ENCODE peak calls at places on chromosomes 6 and 20, in six cellular contexts. Y, J, I, A, H and B are unnamed samples.

GRCh38 chr6:43396408-43397149 is 27.1 kb upstream of the ZNF318 start:
- DNase-seq in Y (no peak), J (no peak), I (no peak), A (no peak), H (no peak), B (no peak)

GRCh38 chr6:12356431-12356830 is 66.3 kb downstream of the EDN1 start:
- DNase-seq in Y (no peak), J (no peak), I (no peak), A (no peak), H (no peak), B (no peak)

GRCh38 chr6:18100296-18100695 is 22.2 kb downstream of the NHLRC1 start:
- DNase-seq in Y (no peak), J (no peak), I (no peak), A (no peak), H (no peak), B (no peak)

GRCh38 chr6:36126553-36127458 is 3.5 kb upstream of the MAPK13 start:
- DNase-seq in Y (no peak), J (no peak), I (no peak), A (no peak), H (peak), B (no peak)

GRCh38 chr6:151154418-151154817 is 85.3 kb upstream of the AKAP12 start:
- DNase-seq in Y (no peak), J (peak), I (no peak), A (no peak), H (no peak), B (no peak)

GRCh38 chr20:51837876-51838420 is 35.6 kb upstream of the SALL4 start:
- DNase-seq in Y (no peak), J (no peak), I (no peak), A (no peak), H (no peak), B (no peak)

GRCh38 chr6:152209211-152209610 is 401.7 kb downstream of the ESR1 start:
- DNase-seq in Y (no peak), J (no peak), I (no peak), A (no peak), H (no peak), B (no peak)

GRCh38 chr20:32988008-32988407 is 16.2 kb downstream of the SUN5 start:
- DNase-seq in Y (no peak), J (no peak), I (no peak), A (no peak), H (no peak), B (no peak)

GRCh38 chr6:167760979-167761793 is 65.5 kb upstream of the AFDN start:
- DNase-seq in Y (no peak), J (no peak), I (no peak), A (no peak), H (no peak), B (no peak)

GRCh38 chr6:134813146-134813545 is 136.8 kb downstream of the ALDH8A1 start:
- DNase-seq in Y (no peak), J (no peak), I (no peak), A (no peak), H (no peak), B (no peak)

GRCh38 chr6:41970436-41970846 is 28.8 kb upstream of the CCND3 start:
- DNase-seq in Y (peak), J (no peak), I (no peak), A (peak), H (peak), B (no peak)

GRCh38 chr6:97865612-97866011 is 582.6 kb upstream of the MMS22L start:
- DNase-seq in Y (no peak), J (no peak), I (no peak), A (no peak), H (no peak), B (no peak)

GRCh38 chr6:145148392-145149175 is 586.7 kb downstream of the EPM2A start:
- DNase-seq in Y (no peak), J (no peak), I (no peak), A (no peak), H (no peak), B (no peak)

GRCh38 chr20:44028341-44028715 is 113.7 kb downstream of the TOX2 start:
- DNase-seq in Y (no peak), J (no peak), I (no peak), A (no peak), H (no peak), B (no peak)

GRCh38 chr6:112296122-112296521 is 41.8 kb upstream of the LAMA4 start:
- DNase-seq in Y (no peak), J (no peak), I (no peak), A (no peak), H (peak), B (no peak)

GRCh38 chr20:47228654-47229053 is 127.8 kb downstream of the ZMYND8 start:
- DNase-seq in Y (no peak), J (no peak), I (no peak), A (no peak), H (no peak), B (no peak)

GRCh38 chr20:32823078-32823477 is 3.3 kb downstream of the MAPRE1 start:
- DNase-seq in Y (no peak), J (no peak), I (no peak), A (no peak), H (peak), B (no peak)

GRCh38 chr6:160348209-160348551 is at the start of gene SLC22A3:
- DNase-seq in Y (no peak), J (peak), I (peak), A (no peak), H (peak), B (no peak)

GRCh38 chr6:132570221-132570777 is at the start of gene TAAR6:
- DNase-seq in Y (no peak), J (no peak), I (no peak), A (no peak), H (no peak), B (no peak)

GRCh38 chr20:18048191-18048590 is 9.5 kb downstream of the OVOL2 start:
- DNase-seq in Y (no peak), J (no peak), I (no peak), A (no peak), H (no peak), B (no peak)

GRCh38 chr6:7991992-7992815 is 72.0 kb downstream of the BLOC1S5 start:
- DNase-seq in Y (no peak), J (no peak), I (no peak), A (no peak), H (no peak), B (no peak)

GRCh38 chr20:22866757-22867425 is 168.2 kb upstream of the SSTR4 start:
- DNase-seq in Y (no peak), J (no peak), I (no peak), A (no peak), H (no peak), B (no peak)

GRCh38 chr6:110881929-110882629 is 7.5 kb downstream of the AMD1 start:
- DNase-seq in Y (no peak), J (no peak), I (no peak), A (no peak), H (no peak), B (no peak)

GRCh38 chr6:36676142-36677058 is 2.1 kb upstream of the CDKN1A start:
- DNase-seq in Y (no peak), J (no peak), I (no peak), A (no peak), H (no peak), B (no peak)

GRCh38 chr6:41546866-41547798 is 951 bp downstream of the FOXP4 start:
- DNase-seq in Y (no peak), J (peak), I (no peak), A (no peak), H (peak), B (peak)

GRCh38 chr20:49595811-49596545 is 28.0 kb upstream of the PTGIS start:
- DNase-seq in Y (no peak), J (no peak), I (no peak), A (peak), H (peak), B (no peak)

GRCh38 chr6:108565893-108566292 is 5.2 kb downstream of the FOXO3 start:
- DNase-seq in Y (no peak), J (peak), I (no peak), A (no peak), H (no peak), B (peak)

GRCh38 chr6:127051571-127052260 is 66.8 kb upstream of the RSPO3 start:
- DNase-seq in Y (no peak), J (no peak), I (no peak), A (no peak), H (no peak), B (no peak)

GRCh38 chr6:129592516-129593232 is 117.3 kb downstream of the ARHGAP18 start:
- DNase-seq in Y (no peak), J (no peak), I (no peak), A (no peak), H (peak), B (no peak)

GRCh38 chr6:24980507-24981384 is 45.0 kb upstream of the RIPOR2 start:
- DNase-seq in Y (no peak), J (no peak), I (no peak), A (no peak), H (no peak), B (no peak)

GRCh38 chr20:25038591-25039015 is 19.3 kb downstream of the ACSS1 start:
- DNase-seq in Y (no peak), J (no peak), I (no peak), A (no peak), H (no peak), B (no peak)